ENCODE peak calls at places on chromosomes 5 and 9, in nine cellular contexts. Y is mucosa of descending colon; R is mesothelial cell of epicardium; J is AG04450; E is GM10248; X is activated CD8-positive, alpha-beta memory T cell treated with anti-CD3 and anti-CD28 coated beads for 24 hours; F is activated effector memory CD4-positive, alpha-beta T cell treated with anti-CD3 and anti-CD28 coated beads, Interleukin-2, amount 50 U/mL, for 16 hours; L is foreskin keratinocyte; T is effector memory CD4-positive, alpha-beta T cell. Q is an unnamed sample.

GRCh38 chr5:10655041-10655685 is 91.3 kb downstream of the ANKRD33B start:
- DNase-seq in F (no peak), X (no peak), L (peak), J (no peak), E (no peak), Y (no peak), R (no peak), T (no peak), Q (no peak)

GRCh38 chr9:126692759-126693427 is 79.2 kb downstream of the LMX1B start:
- DNase-seq in T (no peak), R (no peak), F (no peak), E (no peak), L (no peak), J (no peak), X (no peak), Y (no peak), Q (no peak)

GRCh38 chr9:130382636-130383349 is 62.0 kb upstream of the ASS1 start:
- DNase-seq in F (no peak), L (no peak), Y (no peak), E (no peak), J (no peak), R (no peak), T (no peak), X (no peak), Q (no peak)

GRCh38 chr9:69818946-69819345 is 1.7 kb upstream of the CFAP95 start:
- DNase-seq in J (no peak), F (no peak), X (no peak), Y (no peak), R (no peak), T (no peak), L (no peak), E (no peak), Q (no peak)

GRCh38 chr5:77171141-77171910 is 39.2 kb upstream of the PDE8B start:
- DNase-seq in X (no peak), T (no peak), E (no peak), Y (no peak), F (no peak), J (no peak), L (no peak), R (no peak), Q (no peak)

GRCh38 chr9:106862946-106863740 is at the start of gene ZNF462:
- DNase-seq in X (no peak), J (no peak), Y (peak), E (no peak), F (no peak), L (peak), T (no peak), R (peak), Q (no peak)

GRCh38 chr5:149282027-149282965 is 10.6 kb downstream of the AFAP1L1 start:
- DNase-seq in E (no peak), Y (no peak), X (no peak), L (no peak), R (no peak), J (no peak), T (no peak), F (no peak), Q (no peak)

GRCh38 chr5:132458651-132459030 is 31.9 kb downstream of the IRF1 start:
- DNase-seq in J (no peak), T (no peak), R (no peak), E (peak), X (no peak), L (no peak), Y (no peak), F (no peak), Q (no peak)

GRCh38 chr9:134698587-134699342 is 57.2 kb downstream of the COL5A1 start:
- DNase-seq in F (peak), J (no peak), L (no peak), T (no peak), R (no peak), Y (peak), E (peak), X (peak), Q (no peak)

GRCh38 chr5:159409801-159410200 is 79.5 kb upstream of the IL12B start:
- DNase-seq in Y (no peak), F (no peak), R (no peak), E (no peak), T (no peak), J (no peak), L (no peak), X (no peak), Q (no peak)

GRCh38 chr9:3708751-3709150 is 182.9 kb upstream of the RFX3 start:
- DNase-seq in X (no peak), L (no peak), R (no peak), E (no peak), J (no peak), F (no peak), Y (no peak), T (no peak), Q (no peak)

GRCh38 chr5:79189439-79190234 is 46.3 kb upstream of the JMY start:
- DNase-seq in J (no peak), R (no peak), X (no peak), Y (no peak), F (no peak), T (no peak), L (no peak), E (no peak), Q (no peak)

GRCh38 chr5:133225671-133226152 is 173.9 kb downstream of the HSPA4 start:
- DNase-seq in Y (peak), R (no peak), F (no peak), T (no peak), L (no peak), J (no peak), X (no peak), E (no peak), Q (no peak)

GRCh38 chr9:84955971-84956370 is 286.4 kb downstream of the NTRK2 start:
- DNase-seq in X (no peak), Y (no peak), J (no peak), L (no peak), F (no peak), R (no peak), T (no peak), E (no peak), Q (no peak)

GRCh38 chr5:78787763-78788162 is 139.2 kb upstream of the LHFPL2 start:
- DNase-seq in Y (no peak), E (no peak), L (no peak), J (no peak), T (no peak), X (no peak), R (no peak), F (no peak), Q (no peak)

GRCh38 chr9:92293075-92293354 is 482 bp downstream of the IARS1 start:
- DNase-seq in E (no peak), L (no peak), T (no peak), F (no peak), Y (no peak), X (no peak), J (no peak), R (no peak), Q (no peak)

GRCh38 chr5:57976506-57976905 is 483.4 kb downstream of the PLK2 start:
- DNase-seq in E (no peak), X (no peak), L (no peak), Y (no peak), R (no peak), J (no peak), T (no peak), F (no peak), Q (no peak)

GRCh38 chr5:142115937-142116614 is 7.5 kb downstream of the NDFIP1 start:
- DNase-seq in E (no peak), R (no peak), Y (no peak), J (no peak), F (no peak), T (no peak), L (no peak), X (no peak), Q (no peak)

GRCh38 chr5:94693845-94694370 is 75.4 kb downstream of the SLF1 start:
- DNase-seq in T (no peak), L (no peak), X (no peak), F (no peak), Y (no peak), J (no peak), R (no peak), E (no peak), Q (no peak)

GRCh38 chr5:73454379-73455036 is 5.9 kb upstream of the FOXD1 start:
- DNase-seq in T (peak), L (peak), R (no peak), X (peak), E (no peak), Y (peak), F (peak), J (no peak), Q (no peak)

Q was measured in vagina.